ENCODE peak calls at places on chromosomes 3 and 15, in four cellular contexts. M, N, V and G are unnamed samples.

GRCh38 chr3:47716656-47717055 is 65.0 kb downstream of the SMARCC1 start:
- DNase-seq in M (no peak), N (no peak), V (no peak), G (no peak)

GRCh38 chr15:85757073-85757938 is 37.4 kb downstream of the KLHL25 start:
- DNase-seq in M (no peak), N (no peak), V (no peak), G (no peak)

GRCh38 chr3:96803860-96804259 is 10.5 kb upstream of the EPHA6 start:
- DNase-seq in M (no peak), N (no peak), V (no peak), G (no peak)

GRCh38 chr15:60464836-60465630 is 13.9 kb downstream of the ICE2 start:
- DNase-seq in M (peak; percentile 47), N (no peak), V (no peak), G (no peak)

GRCh38 chr3:182259579-182259978 is 533.7 kb upstream of the ATP11B start:
- DNase-seq in M (peak; percentile 74), N (no peak), V (peak; percentile 56), G (no peak)

GRCh38 chr3:80035021-80035420 is 267.2 kb upstream of the ROBO1 start:
- DNase-seq in M (no peak), N (no peak), V (no peak), G (no peak)

GRCh38 chr3:168977696-168978374 is 685.7 kb downstream of the MECOM start:
- DNase-seq in M (no peak), N (no peak), V (peak; percentile 21), G (no peak)

GRCh38 chr3:128353991-128354687 is 112.6 kb downstream of the DNAJB8 start:
- DNase-seq in M (no peak), N (no peak), V (peak; percentile 72), G (no peak)

GRCh38 chr3:16406175-16406574 is 107.3 kb downstream of the RFTN1 start:
- DNase-seq in M (no peak), N (no peak), V (no peak), G (no peak)

GRCh38 chr3:49616491-49616941 is 57.6 kb upstream of the APEH start:
- DNase-seq in M (peak; percentile 73), N (no peak), V (peak; percentile 77), G (no peak)

GRCh38 chr15:64865998-64866520 is 24.3 kb downstream of the PLEKHO2 start:
- DNase-seq in M (peak; percentile 83), N (no peak), V (no peak), G (no peak)

GRCh38 chr15:92327033-92327432 is 66.6 kb upstream of the ST8SIA2 start:
- DNase-seq in M (no peak), N (no peak), V (no peak), G (no peak)

GRCh38 chr3:138195491-138195890 is 8.4 kb downstream of the ARMC8 start:
- DNase-seq in M (no peak), N (no peak), V (no peak), G (no peak)

GRCh38 chr3:41159581-41160189 is 39.6 kb upstream of the CTNNB1 start:
- DNase-seq in M (no peak), N (no peak), V (no peak), G (no peak)

GRCh38 chr3:136818191-136818850 is 605 bp upstream of the SLC35G2 start:
- DNase-seq in M (peak; percentile 88), N (peak; percentile 18), V (no peak), G (no peak)

GRCh38 chr15:74428442-74428787 is 5.3 kb downstream of the SEMA7A start:
- DNase-seq in M (no peak), N (no peak), V (no peak), G (no peak)

GRCh38 chr3:149339931-149340309 is 6.5 kb upstream of the TM4SF18 start:
- DNase-seq in M (peak; percentile 90), N (no peak), V (no peak), G (peak; percentile 66)

GRCh38 chr3:4550957-4551754 is 58.0 kb downstream of the ITPR1 start:
- DNase-seq in M (no peak), N (no peak), V (no peak), G (no peak)

GRCh38 chr3:141544697-141545096 is 57.9 kb downstream of the RASA2 start:
- DNase-seq in M (no peak), N (no peak), V (no peak), G (peak; percentile 56)